ENCODE peak calls at places on chromosomes 11 and 22, in five cellular contexts. One of them, this sample, is unnamed.

GRCh38 chr11:109695696-109696095 is 273.7 kb downstream of the C11orf87 start:
- DNase-seq in GM13977: no peak
- DNase-seq in AG04450: no peak
- DNase-seq in SK-N-SH: no peak
- DNase-seq in WTC11: no peak
- DNase-seq in this sample: no peak

GRCh38 chr22:35914665-35915476 is 113.8 kb downstream of the RBFOX2 start:
- DNase-seq in GM13977: no peak
- DNase-seq in AG04450: peak
- DNase-seq in SK-N-SH: peak
- DNase-seq in WTC11: peak
- DNase-seq in this sample: no peak

GRCh38 chr11:47408598-47409439 is 429 bp downstream of the SLC39A13 start:
- DNase-seq in GM13977: no peak
- DNase-seq in AG04450: peak
- DNase-seq in SK-N-SH: peak
- DNase-seq in WTC11: peak
- DNase-seq in this sample: no peak

GRCh38 chr11:128406365-128406706 is 181.0 kb downstream of the ETS1 start:
- DNase-seq in GM13977: no peak
- DNase-seq in AG04450: no peak
- DNase-seq in SK-N-SH: no peak
- DNase-seq in WTC11: no peak
- DNase-seq in this sample: no peak

GRCh38 chr22:46536559-46537220 is 730 bp downstream of the CELSR1 start:
- DNase-seq in GM13977: no peak
- DNase-seq in AG04450: no peak
- DNase-seq in SK-N-SH: peak
- DNase-seq in WTC11: peak
- DNase-seq in this sample: no peak

GRCh38 chr22:39253427-39254070 is 8.8 kb upstream of the PDGFB start:
- DNase-seq in GM13977: peak
- DNase-seq in AG04450: peak
- DNase-seq in SK-N-SH: no peak
- DNase-seq in WTC11: no peak
- DNase-seq in this sample: peak

GRCh38 chr11:35946766-35947165 is 2.9 kb downstream of the LDLRAD3 start:
- DNase-seq in GM13977: no peak
- DNase-seq in AG04450: no peak
- DNase-seq in SK-N-SH: no peak
- DNase-seq in WTC11: no peak
- DNase-seq in this sample: no peak

GRCh38 chr11:128615612-128616011 is 28.3 kb upstream of the ETS1 start:
- DNase-seq in GM13977: no peak
- DNase-seq in AG04450: no peak
- DNase-seq in SK-N-SH: no peak
- DNase-seq in WTC11: no peak
- DNase-seq in this sample: no peak

GRCh38 chr11:81000334-81001100 is 1559.7 kb upstream of the TENM4 start:
- DNase-seq in GM13977: no peak
- DNase-seq in AG04450: no peak
- DNase-seq in SK-N-SH: no peak
- DNase-seq in WTC11: no peak
- DNase-seq in this sample: no peak

GRCh38 chr11:71947498-71947897 is 18.7 kb downstream of the RNF121 start:
- DNase-seq in GM13977: no peak
- DNase-seq in AG04450: no peak
- DNase-seq in SK-N-SH: no peak
- DNase-seq in WTC11: no peak
- DNase-seq in this sample: no peak

GRCh38 chr22:46318576-46318975 is 16.9 kb upstream of the TRMU start:
- DNase-seq in GM13977: no peak
- DNase-seq in AG04450: no peak
- DNase-seq in SK-N-SH: no peak
- DNase-seq in WTC11: no peak
- DNase-seq in this sample: no peak

GRCh38 chr11:35006389-35007128 is 90.1 kb downstream of the PDHX start:
- DNase-seq in GM13977: peak
- DNase-seq in AG04450: no peak
- DNase-seq in SK-N-SH: no peak
- DNase-seq in WTC11: no peak
- DNase-seq in this sample: no peak

GRCh38 chr11:116851631-116852030 is 14.2 kb upstream of the APOA1 start:
- DNase-seq in GM13977: no peak
- DNase-seq in AG04450: no peak
- DNase-seq in SK-N-SH: no peak
- DNase-seq in WTC11: no peak
- DNase-seq in this sample: no peak

GRCh38 chr11:110376711-110377324 is 52.9 kb upstream of the FDX1 start:
- DNase-seq in GM13977: peak
- DNase-seq in AG04450: peak
- DNase-seq in SK-N-SH: peak
- DNase-seq in WTC11: peak
- DNase-seq in this sample: peak

GRCh38 chr11:27977031-27977430 is 130.9 kb downstream of the KIF18A start:
- DNase-seq in GM13977: no peak
- DNase-seq in AG04450: no peak
- DNase-seq in SK-N-SH: no peak
- DNase-seq in WTC11: no peak
- DNase-seq in this sample: no peak

GRCh38 chr22:49959782-49960158 is 802 bp upstream of the PIM3 start:
- DNase-seq in GM13977: no peak
- DNase-seq in AG04450: no peak
- DNase-seq in SK-N-SH: peak
- DNase-seq in WTC11: no peak
- DNase-seq in this sample: peak

GRCh38 chr11:90849278-90849677 is 626.4 kb upstream of the CHORDC1 start:
- DNase-seq in GM13977: no peak
- DNase-seq in AG04450: no peak
- DNase-seq in SK-N-SH: no peak
- DNase-seq in WTC11: no peak
- DNase-seq in this sample: no peak

DNA sequence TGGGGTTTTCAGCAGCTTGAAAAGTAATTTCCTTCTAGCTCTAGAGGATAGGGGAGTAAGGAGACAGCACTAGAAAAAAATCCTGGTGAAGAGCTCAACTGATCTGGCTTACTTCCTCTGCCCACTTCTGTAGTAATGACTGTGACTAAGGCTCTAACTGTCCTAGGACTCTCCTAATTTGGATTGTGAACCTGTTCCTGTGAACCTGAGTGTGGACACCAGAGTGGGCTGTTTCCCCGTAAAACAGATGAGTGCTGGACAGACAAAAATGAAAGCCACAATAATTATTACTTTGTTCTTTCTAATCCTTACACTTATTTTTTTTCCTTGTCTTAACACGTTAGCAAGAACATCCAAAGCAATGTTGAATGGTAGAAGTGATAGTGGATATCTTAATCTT is 154.1 kb downstream of the AASDHPPT start:
- DNase-seq in GM13977: no peak
- DNase-seq in AG04450: no peak
- DNase-seq in SK-N-SH: no peak
- DNase-seq in WTC11: no peak
- DNase-seq in this sample: no peak
- TF ChIP-seq CTCF in GM13977: no peak
- TF ChIP-seq CTCF in AG04450: peak
- TF ChIP-seq CTCF in SK-N-SH: peak
- TF ChIP-seq CTCF in WTC11: no peak
- TF ChIP-seq CTCF in this sample: no peak

DNA sequence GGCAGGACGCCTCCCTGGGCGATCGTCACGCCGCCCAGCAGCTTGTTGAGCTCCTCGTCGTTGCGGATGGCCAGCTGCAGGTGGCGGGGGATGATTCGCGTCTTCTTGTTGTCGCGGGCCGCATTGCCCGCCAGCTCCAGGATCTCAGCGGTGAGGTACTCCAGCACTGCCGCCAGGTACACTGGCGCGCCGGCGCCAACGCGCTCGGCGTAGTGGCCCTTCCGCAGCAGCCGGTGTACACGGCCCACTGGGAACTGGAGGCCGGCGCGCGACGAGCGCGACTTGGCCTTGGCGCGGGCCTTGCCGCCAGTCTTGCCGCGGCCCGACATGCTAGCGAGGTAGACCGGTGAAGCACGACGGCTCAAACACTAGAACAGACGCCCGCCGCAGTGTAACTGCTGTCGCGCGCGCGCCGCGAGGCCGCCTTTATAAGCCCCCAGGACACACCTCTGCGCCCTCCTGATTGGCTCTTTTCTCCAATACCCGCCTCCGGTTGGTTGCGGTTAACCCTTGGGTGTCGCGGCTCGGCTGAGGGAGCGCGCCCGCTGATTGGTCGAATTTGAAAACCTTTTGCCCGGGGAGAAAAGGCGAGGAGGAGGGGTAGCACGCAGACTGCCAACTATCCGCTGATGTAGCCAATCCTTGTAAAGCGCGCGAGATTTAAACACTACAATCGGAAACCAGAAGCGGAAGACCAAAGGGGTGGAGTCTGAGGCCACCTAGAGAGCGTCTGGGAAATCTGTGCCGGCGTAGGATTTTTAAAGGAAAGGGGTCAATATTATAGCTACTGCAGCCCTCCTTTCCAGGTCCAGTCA is 6.4 kb downstream of the DPAGT1 start:
- DNase-seq in GM13977: peak
- DNase-seq in AG04450: peak
- DNase-seq in SK-N-SH: peak
- DNase-seq in WTC11: peak
- DNase-seq in this sample: peak
- TF ChIP-seq CTCF in GM13977: no peak
- TF ChIP-seq CTCF in AG04450: no peak
- TF ChIP-seq CTCF in SK-N-SH: peak
- TF ChIP-seq CTCF in WTC11: no peak
- TF ChIP-seq CTCF in this sample: peak

GRCh38 chr11:74326665-74327064 is 15.2 kb upstream of the P4HA3 start:
- DNase-seq in GM13977: no peak
- DNase-seq in AG04450: no peak
- DNase-seq in SK-N-SH: no peak
- DNase-seq in WTC11: no peak
- DNase-seq in this sample: no peak
- TF ChIP-seq CTCF in GM13977: no peak
- TF ChIP-seq CTCF in AG04450: no peak
- TF ChIP-seq CTCF in SK-N-SH: no peak
- TF ChIP-seq CTCF in WTC11: no peak
- TF ChIP-seq CTCF in this sample: no peak

GRCh38 chr11:57545883-57546282 is 8.5 kb downstream of the SMTNL1 start:
- DNase-seq in GM13977: no peak
- DNase-seq in AG04450: no peak
- DNase-seq in SK-N-SH: no peak
- DNase-seq in WTC11: no peak
- DNase-seq in this sample: no peak

GRCh38 chr11:57546451-57546850 is 9.1 kb downstream of the SMTNL1 start:
- DNase-seq in GM13977: no peak
- DNase-seq in AG04450: no peak
- DNase-seq in SK-N-SH: no peak
- DNase-seq in WTC11: no peak
- DNase-seq in this sample: no peak

GRCh38 chr11:57544566-57544965 is 7.2 kb downstream of the SMTNL1 start:
- DNase-seq in GM13977: no peak
- DNase-seq in AG04450: no peak
- DNase-seq in SK-N-SH: no peak
- DNase-seq in WTC11: no peak
- DNase-seq in this sample: no peak

GRCh38 chr11:57547854-57548377 is 10.5 kb downstream of the SMTNL1 start:
- DNase-seq in GM13977: peak
- DNase-seq in AG04450: no peak
- DNase-seq in SK-N-SH: no peak
- DNase-seq in WTC11: no peak
- DNase-seq in this sample: no peak

DNA sequence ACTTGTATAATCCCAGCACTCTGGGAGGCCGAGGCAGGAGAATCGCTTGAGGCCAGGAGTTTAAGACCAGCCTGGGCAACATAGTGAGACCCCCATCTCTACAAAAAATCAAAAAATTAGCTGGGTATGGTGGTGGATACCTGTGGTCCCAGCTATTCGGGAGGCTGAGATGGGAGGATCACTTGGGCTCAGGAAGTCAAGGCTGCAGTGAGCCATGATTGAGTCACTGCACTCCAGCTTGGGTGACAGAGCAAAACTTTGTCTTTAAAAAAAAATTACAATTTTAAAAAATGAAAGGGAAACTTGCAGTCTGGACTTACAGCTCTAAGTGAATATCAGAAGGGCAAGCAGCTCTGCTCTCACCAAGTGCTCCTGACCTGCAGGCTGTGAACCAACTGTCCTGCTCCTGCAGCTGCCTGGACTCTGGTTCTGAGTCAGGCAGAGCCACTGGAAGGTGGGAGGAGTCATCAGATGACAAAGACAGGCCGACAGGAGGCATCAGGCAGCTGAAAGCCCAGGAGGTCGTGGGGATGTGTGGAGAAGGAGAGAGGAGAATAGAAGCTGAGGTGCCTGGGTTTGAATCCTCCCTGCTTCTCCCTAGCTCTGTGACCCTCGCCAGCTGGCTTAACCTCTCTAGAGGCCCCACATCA is 9.6 kb downstream of the SMTNL1 start:
- DNase-seq in GM13977: peak
- DNase-seq in AG04450: no peak
- DNase-seq in SK-N-SH: peak
- DNase-seq in WTC11: peak
- DNase-seq in this sample: peak
- TF ChIP-seq CTCF in GM13977: peak
- TF ChIP-seq CTCF in AG04450: peak
- TF ChIP-seq CTCF in SK-N-SH: no peak
- TF ChIP-seq CTCF in WTC11: no peak
- TF ChIP-seq CTCF in this sample: no peak

DNA sequence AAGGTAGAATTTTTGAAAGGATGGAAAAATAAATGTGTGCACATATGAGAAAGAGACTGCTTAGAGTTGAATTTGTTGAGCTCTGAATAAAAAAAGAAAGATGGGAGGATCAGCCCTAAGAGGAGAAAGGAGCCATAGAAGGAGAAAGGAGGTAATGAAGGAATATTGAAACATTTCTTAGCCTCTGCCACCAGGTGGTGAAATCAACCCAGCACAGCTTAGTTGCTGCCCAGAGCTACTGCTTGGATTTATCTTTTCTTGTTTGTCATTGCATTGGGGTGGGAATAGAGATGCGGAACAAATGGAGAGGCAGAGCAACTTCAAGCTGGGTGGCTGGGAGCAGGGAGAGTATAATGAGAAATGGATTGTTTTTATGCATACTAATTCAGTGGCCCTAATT is 80.4 kb downstream of the SERGEF start:
- DNase-seq in GM13977: no peak
- DNase-seq in AG04450: no peak
- DNase-seq in SK-N-SH: no peak
- DNase-seq in WTC11: peak
- DNase-seq in this sample: no peak
- TF ChIP-seq CTCF in GM13977: no peak
- TF ChIP-seq CTCF in AG04450: peak
- TF ChIP-seq CTCF in SK-N-SH: peak
- TF ChIP-seq CTCF in WTC11: no peak
- TF ChIP-seq CTCF in this sample: peak